ENCODE peak calls at places on chromosomes 5 and 9, in nine cellular contexts. O is sigmoid colon, G is ovary, V is A549, H is H1, F is K562, E is stomach, A is HepG2, L is tibial nerve. T is an unnamed sample.

GRCh38 chr5:106956901-106957300 is 713.8 kb downstream of the EFNA5 start:
- DNase-seq in F (no peak), V (no peak), A (no peak), G (no peak), E (no peak), L (no peak), O (no peak), H (no peak), T (no peak)

GRCh38 chr5:137185193-137185592 is 313.9 kb downstream of the SPOCK1 start:
- DNase-seq in L (no peak), E (no peak), V (no peak), O (no peak), F (no peak), G (no peak), A (no peak), H (no peak), T (no peak)

GRCh38 chr5:14184082-14184481 is 40.9 kb downstream of the TRIO start:
- DNase-seq in E (no peak), F (no peak), V (no peak), O (no peak), A (no peak), L (no peak), G (no peak), H (no peak), T (no peak)

GRCh38 chr9:69861011-69861410 is 40.4 kb downstream of the CFAP95 start:
- DNase-seq in V (no peak), L (no peak), G (no peak), F (no peak), H (no peak), A (no peak), E (no peak), O (no peak), T (no peak)

GRCh38 chr5:128579669-128580068 is 41.6 kb upstream of the FBN2 start:
- DNase-seq in V (no peak), H (no peak), L (no peak), O (no peak), F (no peak), A (no peak), E (no peak), G (no peak), T (no peak)

GRCh38 chr9:94805585-94805984 is 79.1 kb downstream of the AOPEP start:
- DNase-seq in V (peak), E (no peak), A (no peak), L (no peak), O (no peak), G (no peak), F (no peak), H (no peak), T (no peak)

GRCh38 chr9:131619680-131620079 is 74.4 kb downstream of the PRRT1B start:
- DNase-seq in E (no peak), H (no peak), F (no peak), A (no peak), G (no peak), V (no peak), L (no peak), O (no peak), T (no peak)

GRCh38 chr5:102754499-102755424 is at the start of gene PAM:
- DNase-seq in G (peak), A (peak), L (peak), E (peak), F (peak), O (peak), H (peak), V (peak), T (peak)

GRCh38 chr9:28365020-28365640 is 791.8 kb upstream of the C9orf72 start:
- DNase-seq in V (no peak), A (no peak), H (peak), L (no peak), G (no peak), O (no peak), E (no peak), F (no peak), T (no peak)

GRCh38 chr9:34651286-34651685 is 699 bp upstream of the IL11RA start:
- DNase-seq in A (no peak), G (peak), E (peak), F (no peak), L (no peak), O (peak), V (no peak), H (no peak), T (no peak)

GRCh38 chr9:97473717-97474116 is 27.7 kb upstream of the TMOD1 start:
- DNase-seq in A (no peak), H (no peak), O (no peak), V (no peak), L (no peak), F (no peak), G (no peak), E (no peak), T (no peak)

GRCh38 chr9:80062581-80062980 is 490.8 kb downstream of the TLE4 start:
- DNase-seq in F (no peak), G (no peak), E (no peak), O (no peak), A (no peak), H (no peak), V (no peak), L (no peak), T (no peak)

GRCh38 chr5:172599204-172599567 is 41.9 kb upstream of the NEURL1B start:
- DNase-seq in O (no peak), V (no peak), L (no peak), F (no peak), E (no peak), G (no peak), H (no peak), A (no peak), T (no peak)

GRCh38 chr9:83583151-83584014 is 39.6 kb upstream of the IDNK start:
- DNase-seq in O (peak), A (peak), L (peak), V (peak), E (peak), H (peak), F (peak), G (peak), T (no peak)

GRCh38 chr9:117649126-117649525 is 55.1 kb upstream of the TLR4 start:
- DNase-seq in A (no peak), G (no peak), O (no peak), L (no peak), E (no peak), H (no peak), V (no peak), F (no peak), T (no peak)

GRCh38 chr9:19424176-19424779 is 15.5 kb downstream of the ACER2 start:
- DNase-seq in G (no peak), L (no peak), E (no peak), A (no peak), F (no peak), H (no peak), O (no peak), V (no peak), T (no peak)

GRCh38 chr5:17222679-17223078 is 5.2 kb downstream of the BASP1 start:
- DNase-seq in L (no peak), V (no peak), G (no peak), F (no peak), E (no peak), H (no peak), A (no peak), O (no peak), T (no peak)

DNA sequence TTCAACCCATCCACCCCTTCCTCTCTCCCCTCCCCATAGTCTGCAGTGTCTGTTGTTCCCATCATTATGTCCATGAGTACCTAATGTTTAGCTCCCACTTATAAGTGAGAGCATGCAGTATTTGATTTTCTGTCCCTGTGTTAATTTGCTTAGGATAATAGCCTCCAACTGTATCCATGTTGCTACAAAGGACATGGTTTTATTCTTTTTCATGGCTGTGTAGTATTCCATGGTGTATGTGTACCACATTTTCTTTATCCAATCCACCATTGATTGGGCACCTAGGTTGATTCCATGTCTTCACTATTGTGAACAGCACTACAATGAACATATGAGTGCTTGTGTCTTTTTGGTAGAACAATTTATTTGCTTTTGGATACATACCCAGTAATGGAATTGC is 187.1 kb downstream of the PCSK5 start:
- DNase-seq in G (no peak), E (no peak), A (no peak), V (no peak), O (no peak), H (no peak), F (no peak), L (no peak), T (no peak)
- TF ChIP-seq POLR2A in G (no peak), E (no peak), A (no peak), V (no peak), O (no peak), H (no peak), F (no peak), L (no peak), T (no peak)

GRCh38 chr9:99663297-99663696 is 158.4 kb upstream of the NR4A3 start:
- DNase-seq in A (no peak), L (no peak), F (no peak), H (no peak), O (no peak), V (no peak), E (no peak), G (no peak), T (no peak)

GRCh38 chr9:99666571-99666970 is 155.1 kb upstream of the NR4A3 start:
- DNase-seq in V (no peak), G (no peak), O (no peak), H (no peak), E (no peak), A (no peak), F (no peak), L (no peak), T (no peak)
- TF ChIP-seq EP300 in V (no peak), G (no peak), O (no peak), H (no peak), E (no peak), A (no peak), F (no peak), L (no peak), T (no peak)

DNA sequence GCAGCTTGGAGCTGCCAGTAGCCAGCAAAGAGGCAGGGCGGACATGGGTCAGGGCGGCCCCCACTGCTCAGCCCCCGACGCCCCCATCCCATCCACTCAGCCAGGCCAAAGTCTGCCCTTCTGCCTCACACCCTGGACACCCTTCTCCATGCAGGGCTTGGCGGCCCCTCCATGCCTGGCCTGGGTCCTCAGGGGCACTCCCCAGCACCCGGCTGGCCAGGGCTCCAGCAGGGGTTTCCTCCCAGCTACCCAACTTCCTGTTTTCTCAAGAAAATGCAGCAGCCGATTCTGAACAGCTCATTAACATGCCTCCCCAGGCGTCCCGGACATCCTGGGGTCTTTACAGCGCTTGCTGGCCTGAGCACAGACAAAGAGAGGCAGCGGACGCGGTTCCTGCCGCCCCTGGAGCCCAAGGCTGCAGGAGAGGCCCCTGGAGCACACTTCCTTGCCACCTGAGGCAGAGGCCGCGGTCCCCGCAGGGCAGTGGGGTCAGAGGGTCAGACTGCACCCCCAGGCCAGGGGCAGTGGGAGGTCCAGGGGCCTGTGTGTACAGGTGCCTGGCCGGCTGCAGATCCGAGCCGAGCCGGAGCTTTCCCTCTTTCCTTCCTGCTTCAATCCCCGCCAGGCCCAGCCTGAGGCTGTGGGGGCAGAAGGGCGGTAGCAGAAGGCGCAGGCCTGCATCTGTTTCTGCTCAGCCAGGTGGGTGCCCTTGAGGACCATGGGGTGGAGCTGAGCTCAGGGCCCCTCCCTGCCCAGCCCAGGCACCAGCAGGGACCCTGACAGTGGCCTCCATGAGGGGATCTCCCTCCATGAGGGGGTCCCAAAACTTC is 18.7 kb upstream of the NRARP start:
- DNase-seq in O (peak), E (peak), F (peak), A (no peak), L (no peak), G (no peak), V (no peak), H (peak), T (no peak)
- TF ChIP-seq POLR2A in O (no peak), E (no peak), F (no peak), A (no peak), L (no peak), G (no peak), V (no peak), H (no peak), T (no peak)

GRCh38 chr9:91246842-91247241 is 114.9 kb downstream of the AUH start:
- DNase-seq in O (no peak), H (no peak), L (no peak), A (no peak), V (no peak), G (no peak), F (no peak), E (no peak), T (no peak)
- TF ChIP-seq EP300 in O (no peak), H (no peak), L (no peak), A (no peak), V (no peak), G (no peak), F (no peak), E (no peak), T (no peak)

GRCh38 chr5:131258733-131259132 is 5.1 kb upstream of the CDC42SE2 start:
- DNase-seq in G (no peak), A (peak), O (no peak), E (no peak), L (no peak), F (no peak), H (no peak), V (no peak), T (no peak)

GRCh38 chr5:131256507-131256823 is 7.4 kb upstream of the CDC42SE2 start:
- DNase-seq in E (no peak), G (no peak), F (no peak), H (no peak), O (no peak), L (no peak), A (no peak), V (no peak), T (no peak)

GRCh38 chr5:131250749-131251148 is 13.1 kb upstream of the CDC42SE2 start:
- DNase-seq in G (no peak), E (no peak), V (no peak), A (no peak), L (no peak), H (no peak), F (no peak), O (no peak), T (no peak)

GRCh38 chr5:131254741-131255140 is 9.1 kb upstream of the CDC42SE2 start:
- DNase-seq in G (no peak), H (no peak), L (no peak), F (no peak), O (no peak), E (no peak), A (no peak), V (no peak), T (no peak)

GRCh38 chr5:131252824-131253171 is 11.1 kb upstream of the CDC42SE2 start:
- DNase-seq in O (peak), V (no peak), G (no peak), F (peak), L (peak), A (no peak), E (peak), H (no peak), T (no peak)
- TF ChIP-seq POLR2A in O (no peak), V (no peak), G (no peak), F (no peak), L (no peak), A (no peak), E (no peak), H (no peak), T (no peak)

DNA sequence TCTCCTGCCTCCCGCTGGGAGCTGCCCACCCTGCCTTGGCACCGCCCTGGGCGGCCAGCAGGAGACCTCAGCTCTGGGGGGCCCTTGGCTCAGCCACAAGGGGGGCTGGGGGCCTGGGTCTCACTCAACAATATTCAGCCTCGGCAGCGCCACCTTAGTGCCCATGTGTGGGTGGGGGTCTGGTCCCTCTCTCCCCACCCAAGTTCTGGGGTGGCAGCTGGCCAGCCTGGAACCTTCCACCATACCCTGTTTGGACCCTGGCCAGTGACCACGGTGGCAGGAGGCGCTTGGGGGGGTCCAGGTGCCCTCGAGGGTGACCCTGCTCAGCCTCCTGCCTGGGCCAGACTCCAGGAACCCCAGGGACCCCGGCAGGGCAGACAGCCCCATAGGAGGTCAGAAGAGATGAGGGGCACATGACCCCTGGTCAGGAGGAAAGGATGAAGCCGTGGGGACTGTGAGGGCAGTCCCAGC is 22.2 kb downstream of the NKD2 start:
- DNase-seq in F (no peak), E (no peak), V (no peak), G (no peak), O (peak), A (no peak), L (no peak), H (no peak), T (peak)
- TF ChIP-seq EP300 in F (no peak), E (no peak), V (no peak), G (no peak), O (no peak), A (no peak), L (no peak), H (no peak), T (no peak)

GRCh38 chr9:124861342-124862229 is at the start of the genes ARPC5L and RPL35:
- DNase-seq in O (peak), G (peak), F (peak), H (peak), L (peak), E (peak), A (peak), V (peak), T (peak)
- TF ChIP-seq POLR2A in O (peak), G (peak), F (peak), H (peak), L (peak), E (no peak), A (peak), V (peak), T (no peak)

GRCh38 chr5:156474251-156474650 is 147.3 kb downstream of the SGCD start:
- DNase-seq in E (no peak), G (peak), H (no peak), F (no peak), O (peak), V (no peak), L (no peak), A (no peak), T (no peak)
- TF ChIP-seq EP300 in E (no peak), G (no peak), H (no peak), F (no peak), O (no peak), V (no peak), L (no peak), A (no peak), T (no peak)

DNA sequence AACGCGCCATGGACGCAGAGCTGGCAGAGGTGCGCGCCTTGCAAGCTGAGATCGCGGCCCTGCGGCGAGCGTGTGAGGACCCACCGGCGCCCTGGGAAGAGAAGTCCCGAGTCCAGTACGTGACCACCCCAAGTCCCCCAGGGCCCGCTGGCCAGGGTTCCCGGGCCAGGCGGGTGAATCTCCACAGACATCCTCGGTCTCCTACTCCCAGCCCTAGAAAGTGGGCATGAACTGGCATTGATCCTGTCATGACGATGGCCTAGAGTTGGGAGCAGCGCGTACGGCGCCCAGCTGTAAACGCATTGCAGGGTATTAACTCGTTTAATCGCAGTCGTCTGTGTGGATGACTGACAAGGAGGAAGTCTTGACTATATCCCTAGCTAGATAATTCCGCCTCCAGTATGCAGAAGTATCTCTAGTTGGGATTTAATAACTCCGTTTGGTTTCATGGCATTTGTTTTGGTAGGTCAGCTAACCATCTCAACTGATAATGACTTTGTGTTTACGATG is 293 bp downstream of the CENPP start:
- DNase-seq in A (no peak), H (no peak), O (no peak), E (no peak), G (no peak), V (peak), L (no peak), F (peak), T (peak)
- TF ChIP-seq POLR2A in A (no peak), H (no peak), O (no peak), E (no peak), G (no peak), V (peak), L (no peak), F (peak), T (no peak)

T was measured in suprapubic skin.